ENCODE peak calls at places on chromosomes 1 and 21, in ten cellular contexts. B is activated CD4-positive, alpha-beta T cell treated with anti-CD3 and anti-CD28 coated beads, Interleukin-2, amount 50 U/mL, for 24 hours; I is KBM-7; R is fibroblast of lung; G is dorsolateral prefrontal cortex; X is choroid plexus epithelial cell; Q is suprapubic skin; F is stimulated activated CD4-positive, alpha-beta T cell treated with anti-CD3 and anti-CD28 coated beads, Interleukin-1b, Interleukin-23, amount 100 ng/mL, for 4 hours; A is LoVo; H is smooth muscle cell of the brain vasculature. D is an unnamed sample.

GRCh38 chr1:38444770-38445442 is 398.3 kb upstream of the POU3F1 start:
- DNase-seq in B (no peak), I (no peak), R (no peak), G (no peak), X (no peak), Q (no peak), F (no peak), A (no peak), H (no peak), D (no peak)

GRCh38 chr21:44288251-44289110 is 2.8 kb downstream of the AIRE start:
- DNase-seq in B (no peak), I (no peak), R (no peak), G (no peak), X (no peak), Q (no peak), F (no peak), A (no peak), H (no peak), D (no peak)

GRCh38 chr1:150207278-150207971 is 28.5 kb downstream of the ANP32E start:
- DNase-seq in B (no peak), I (no peak), R (no peak), G (no peak), X (no peak), Q (no peak), F (no peak), A (peak), H (no peak), D (no peak)

GRCh38 chr1:10556430-10557005 is 81.8 kb downstream of the PEX14 start:
- DNase-seq in B (no peak), I (no peak), R (no peak), G (no peak), X (no peak), Q (no peak), F (no peak), A (no peak), H (no peak), D (no peak)

GRCh38 chr1:205669341-205670142 is 10.8 kb downstream of the SLC45A3 start:
- DNase-seq in B (no peak), I (no peak), R (no peak), G (no peak), X (no peak), Q (no peak), F (no peak), A (no peak), H (no peak), D (peak)

GRCh38 chr1:228801068-228801467 is 65.8 kb downstream of the RHOU start:
- DNase-seq in B (no peak), I (no peak), R (no peak), G (no peak), X (no peak), Q (no peak), F (no peak), A (no peak), H (no peak), D (no peak)

GRCh38 chr1:228206582-228207351 is 1.1 kb upstream of the OBSCN start:
- DNase-seq in B (no peak), I (no peak), R (no peak), G (no peak), X (no peak), Q (peak), F (no peak), A (no peak), H (no peak), D (no peak)

GRCh38 chr1:247037483-247038320 is 29.8 kb upstream of the ZNF695 start:
- DNase-seq in B (no peak), I (no peak), R (no peak), G (no peak), X (no peak), Q (no peak), F (no peak), A (no peak), H (no peak), D (no peak)

GRCh38 chr1:17216078-17216477 is 11.2 kb downstream of the PADI1 start:
- DNase-seq in B (no peak), I (no peak), R (no peak), G (no peak), X (no peak), Q (no peak), F (no peak), A (no peak), H (no peak), D (no peak)

GRCh38 chr1:118995312-118996016 is 7.3 kb upstream of the TBX15 start:
- DNase-seq in B (no peak), I (no peak), R (no peak), G (no peak), X (no peak), Q (no peak), F (no peak), A (no peak), H (no peak), D (no peak)

GRCh38 chr1:3409737-3410434 is 44.6 kb upstream of the ARHGEF16 start:
- DNase-seq in B (no peak), I (no peak), R (peak), G (peak), X (peak), Q (no peak), F (no peak), A (no peak), H (peak), D (no peak)

D was measured in D721Med.